ENCODE peak calls at places on chromosome X, in ten cellular contexts. O is bronchial epithelial cell, F is breast epithelium, N is fibroblast of lung, W is colonic mucosa, L is psoas muscle, M is HCT116, Y is K562, K is neural progenitor cell, S is mucosa of descending colon. Z is an unnamed sample. For H3K36me3, the result is how much of the 10 kb centered on the place peaks cover.

GRCh38 chrX:130108647-130109428 is 1.5 kb downstream of the ELF4 start:
- DNase-seq in Y (peak), O (peak), K (no peak), S (peak), M (no peak), F (no peak), L (peak), W (peak), N (no peak), Z (no peak)

GRCh38 chrX:1576201-1577101 is 15.0 kb upstream of the AKAP17A start:
- DNase-seq in L (no peak), O (no peak), N (no peak), M (no peak), Y (no peak), K (no peak), S (no peak), F (no peak), W (no peak), Z (no peak)

GRCh38 chrX:70087857-70088256 is 25.6 kb downstream of the OTUD6A start:
- DNase-seq in O (peak), W (no peak), Y (no peak), M (no peak), K (no peak), N (no peak), S (no peak), L (no peak), F (no peak), Z (no peak)

GRCh38 chrX:50920132-50920531 is 9.6 kb downstream of the BMP15 start:
- DNase-seq in F (no peak), Y (no peak), O (peak), K (peak), N (peak), S (no peak), W (no peak), L (no peak), M (no peak), Z (no peak)

GRCh38 chrX:45781901-45782553 is 581.4 kb upstream of the DIPK2B start:
- DNase-seq in W (no peak), M (no peak), F (no peak), Y (no peak), S (no peak), N (peak), O (peak), K (peak), L (no peak), Z (no peak)

GRCh38 chrX:40104649-40105015 is 6.9 kb upstream of the BCOR start:
- DNase-seq in L (peak), W (peak), S (peak), Y (no peak), N (peak), O (no peak), F (no peak), M (no peak), K (peak), Z (no peak)

GRCh38 chrX:30822719-30823118 is 66.3 kb downstream of the TAB3 start:
- DNase-seq in Y (no peak), W (no peak), K (no peak), L (no peak), F (no peak), S (no peak), O (no peak), N (no peak), M (no peak), Z (no peak)

GRCh38 chrX:108070891-108071290 is 20.5 kb downstream of the PSMD10 start:
- DNase-seq in M (no peak), N (peak), Y (no peak), F (no peak), S (no peak), O (peak), K (no peak), W (no peak), L (no peak), Z (no peak)

GRCh38 chrX:43450355-43450754 is 205.7 kb upstream of the MAOA start:
- DNase-seq in K (peak), S (no peak), O (no peak), N (no peak), L (no peak), M (no peak), F (no peak), W (no peak), Y (no peak), Z (no peak)

GRCh38 chrX:2150722-2151121 is 350.1 kb downstream of the DHRSX start:
- DNase-seq in K (no peak), S (no peak), W (no peak), N (no peak), O (no peak), Y (no peak), L (no peak), M (no peak), F (no peak), Z (no peak)

GRCh38 chrX:101383679-101384078 is 2.3 kb downstream of the BTK start:
- DNase-seq in M (no peak), L (no peak), O (no peak), F (no peak), W (no peak), S (no peak), N (no peak), K (peak), Y (no peak), Z (no peak)

GRCh38 chrX:23483396-23483795 is 148.7 kb downstream of the PTCHD1 start:
- DNase-seq in L (no peak), M (no peak), K (no peak), O (no peak), N (no peak), F (no peak), Y (no peak), W (no peak), S (no peak), Z (no peak)

GRCh38 chrX:153981771-153982533 is 9.4 kb downstream of the TMEM187 start:
- DNase-seq in Y (no peak), K (no peak), O (no peak), S (peak), N (no peak), M (no peak), W (no peak), F (no peak), L (peak), Z (no peak)

GRCh38 chrX:154444001-154444754 is at the start of gene FAM50A:
- DNase-seq in O (peak), N (peak), S (peak), K (peak), W (peak), M (no peak), Y (peak), F (peak), L (peak), Z (no peak)

GRCh38 chrX:9912341-9912740 is 54.8 kb upstream of the CLDN34 start:
- DNase-seq in O (peak), W (no peak), S (no peak), Y (no peak), N (peak), K (peak), M (no peak), F (no peak), L (no peak), Z (no peak)

GRCh38 chrX:9909254-9909653 is 57.9 kb upstream of the CLDN34 start:
- DNase-seq in O (no peak), N (no peak), S (no peak), F (no peak), L (no peak), W (no peak), Y (no peak), M (no peak), K (no peak), Z (no peak)

GRCh38 chrX:9917861-9918260 is 49.3 kb upstream of the CLDN34 start:
- DNase-seq in L (no peak), N (no peak), O (no peak), Y (no peak), W (no peak), S (no peak), F (no peak), K (no peak), M (no peak), Z (no peak)

GRCh38 chrX:9911479-9911878 is 55.7 kb upstream of the CLDN34 start:
- DNase-seq in F (no peak), N (peak), K (no peak), O (peak), W (no peak), L (no peak), Y (no peak), M (no peak), S (no peak), Z (no peak)

GRCh38 chrX:9913041-9913440 is 54.1 kb upstream of the CLDN34 start:
- DNase-seq in M (no peak), F (no peak), K (no peak), N (peak), W (no peak), L (no peak), Y (no peak), O (peak), S (no peak), Z (no peak)
- H3K4me3 ChIP-seq in M (no peak), F (peak), K (no peak), N (no peak), W (no peak), L (no peak), Y (no peak), O (peak), S (no peak), Z (no peak)

GRCh38 chrX:146396409-146396808 is 413.2 kb upstream of the CXorf51B start:
- DNase-seq in Y (no peak), S (no peak), W (no peak), F (no peak), O (no peak), M (no peak), K (peak), L (no peak), N (no peak), Z (no peak)
- TF ChIP-seq CTCF in Y (no peak), S (no peak), W (no peak), F (no peak), O (no peak), M (no peak), K (peak), L (no peak), N (no peak), Z (no peak)

DNA sequence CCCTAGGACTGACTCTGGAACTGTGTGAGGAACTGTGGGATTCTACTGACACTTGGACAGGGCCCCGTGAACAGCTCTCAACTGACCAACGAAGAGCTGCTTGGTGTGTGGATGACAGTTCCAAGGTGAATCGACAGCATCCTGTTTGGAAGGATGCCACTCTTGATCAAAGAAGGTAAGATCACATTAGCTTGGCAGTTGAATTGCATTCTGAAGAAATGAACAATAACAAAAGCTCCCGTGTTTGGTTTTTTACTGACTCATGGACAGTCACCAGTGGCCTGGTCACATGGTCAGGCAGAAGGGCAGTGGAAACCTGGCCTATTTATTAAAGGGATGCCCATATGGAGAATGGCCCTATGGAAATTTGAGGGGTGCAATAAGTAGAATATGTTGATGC is 33.1 kb upstream of the GPR34 start:
- DNase-seq in N (peak), L (no peak), Y (no peak), K (no peak), S (no peak), O (peak), W (no peak), M (no peak), F (no peak), Z (no peak)
- H3K36me3 ChIP-seq in N (under half), L (under half), Y (under half), K (under half), S (under half), O (under half), W (under half), M (under half), F (under half), Z (under half)

GRCh38 chrX:140503714-140504351 is 1.0 kb downstream of the SOX3 start:
- DNase-seq in O (no peak), W (no peak), Y (no peak), K (peak), N (peak), S (no peak), M (no peak), F (no peak), L (peak), Z (no peak)
- H3K4me3 ChIP-seq in O (no peak), W (no peak), Y (no peak), K (peak), N (no peak), S (no peak), M (no peak), F (peak), L (peak), Z (no peak)

DNA sequence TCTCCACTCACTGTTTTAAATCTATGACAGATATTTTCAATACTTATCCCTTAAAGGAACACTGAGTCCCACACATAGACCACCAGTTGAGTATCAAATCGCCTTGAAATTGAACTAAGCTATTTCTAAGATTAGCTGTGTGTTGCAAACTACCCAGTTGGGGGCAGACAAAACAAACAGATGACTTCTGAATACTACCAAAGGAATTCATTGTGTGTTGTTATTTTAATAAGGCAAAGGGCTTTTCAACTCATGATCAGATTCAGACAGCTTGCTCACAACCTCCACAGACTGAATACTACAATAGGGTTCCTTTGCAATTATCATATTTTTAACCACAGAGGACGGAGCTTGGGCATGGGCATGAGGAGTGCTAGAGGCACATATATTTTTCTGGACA is 283.0 kb upstream of the GPC4 start:
- DNase-seq in W (no peak), N (peak), M (no peak), Y (no peak), L (no peak), F (no peak), K (no peak), S (no peak), O (peak), Z (no peak)
- TF ChIP-seq CTCF in W (no peak), N (no peak), M (no peak), Y (no peak), L (no peak), F (no peak), K (no peak), S (no peak), O (no peak), Z (peak)

DNA sequence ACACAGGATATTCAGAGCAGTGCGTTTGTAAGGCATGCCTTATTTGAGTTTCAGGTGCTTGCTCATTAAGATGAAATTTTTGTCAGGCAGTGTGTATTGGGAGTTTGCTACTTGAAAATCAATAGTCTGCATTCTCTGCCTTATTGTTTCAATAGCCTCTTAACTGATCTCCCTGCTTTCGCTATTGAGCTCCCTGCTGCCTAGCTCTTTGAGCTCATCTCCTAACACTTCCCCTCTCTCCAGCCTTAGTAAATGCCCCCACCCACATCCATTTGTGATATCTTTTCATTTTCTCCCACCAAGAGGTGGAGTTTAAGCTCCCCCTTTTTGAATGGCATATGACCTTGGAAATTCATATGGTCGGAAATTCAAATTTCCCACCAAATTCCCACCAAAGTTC is 256.6 kb downstream of the IL1RAPL1 start:
- DNase-seq in S (no peak), O (no peak), W (no peak), L (no peak), N (no peak), K (no peak), M (no peak), Y (no peak), F (no peak), Z (no peak)
- H3K36me3 ChIP-seq in S (under half), O (under half), W (under half), L (under half), N (under half), K (under half), M (under half), Y (under half), F (under half), Z (under half)